ENCODE peak calls at places on chromosomes 13 and 19, in four cellular contexts. J is NCI-H1092 treated with DMSO at 0.1 percent for 48 hours, U is ACHN, D is NCI-H1105 treated with DMSO at 0.1 percent for 48 hours. N is an unnamed sample.

GRCh38 chr13:95153647-95154405 is 147.4 kb downstream of the ABCC4 start:
- DNase-seq in D (peak), U (no peak), J (no peak), N (no peak)

GRCh38 chr19:2477732-2478191 is 1.8 kb downstream of the GADD45B start:
- DNase-seq in J (no peak), U (peak), D (no peak), N (no peak)

GRCh38 chr13:30572859-30573275 is 44.9 kb upstream of the USPL1 start:
- DNase-seq in D (no peak), J (peak), U (peak), N (peak)

GRCh38 chr13:65787087-65787486 is 1443.0 kb downstream of the PCDH9 start:
- DNase-seq in D (no peak), U (no peak), J (no peak), N (peak)

GRCh38 chr19:30690935-30691505 is 318.8 kb downstream of the ZNF536 start:
- DNase-seq in J (no peak), D (no peak), U (no peak), N (no peak)

GRCh38 chr19:38705197-38706019 is 38.9 kb downstream of the CAPN12 start:
- DNase-seq in D (no peak), J (no peak), U (no peak), N (no peak)

GRCh38 chr19:16447015-16447384 is 24.8 kb downstream of the EPS15L1 start:
- DNase-seq in J (no peak), D (no peak), U (peak), N (peak)

GRCh38 chr19:6706633-6706958 is 13.9 kb downstream of the C3 start:
- DNase-seq in U (no peak), J (no peak), D (no peak), N (no peak)

GRCh38 chr19:11982526-11982925 is 17.7 kb downstream of the ZNF763 start:
- DNase-seq in U (no peak), D (no peak), J (no peak), N (no peak)

GRCh38 chr13:26498524-26499208 is 58.8 kb upstream of the WASF3 start:
- DNase-seq in J (no peak), D (no peak), U (no peak), N (no peak)

GRCh38 chr13:21025539-21025938 is 35.8 kb downstream of the LATS2 start:
- DNase-seq in U (no peak), D (no peak), J (no peak), N (no peak)

GRCh38 chr13:95784891-95785290 is 108.0 kb downstream of the DNAJC3 start:
- DNase-seq in U (no peak), D (no peak), J (no peak), N (no peak)

GRCh38 chr13:73140804-73141203 is 82.0 kb downstream of the KLF5 start:
- DNase-seq in J (peak), U (no peak), D (no peak), N (peak)

GRCh38 chr19:1264801-1265610 is 4.1 kb upstream of the CIRBP start:
- DNase-seq in J (no peak), D (no peak), U (peak), N (no peak)

GRCh38 chr13:26656919-26657318 is 99.4 kb downstream of the WASF3 start:
- DNase-seq in J (no peak), D (no peak), U (no peak), N (peak)

GRCh38 chr13:83024955-83025594 is 857.2 kb downstream of the SLITRK1 start:
- DNase-seq in U (no peak), D (no peak), J (no peak), N (no peak)

GRCh38 chr19:30564551-30565011 is 192.4 kb downstream of the ZNF536 start:
- DNase-seq in D (no peak), J (no peak), U (no peak), N (peak)

GRCh38 chr13:23859904-23860303 is 29.3 kb downstream of the MIPEP start:
- DNase-seq in J (no peak), D (no peak), U (no peak), N (no peak)

GRCh38 chr19:49065905-49066512 is 1.4 kb upstream of the NTF4 start:
- DNase-seq in D (no peak), U (no peak), J (no peak), N (no peak)

GRCh38 chr19:31312004-31312403 is 37.2 kb downstream of the TSHZ3 start:
- DNase-seq in U (no peak), D (no peak), J (no peak), N (no peak)

GRCh38 chr19:45376045-45376724 is 5.8 kb upstream of the ERCC2 start:
- DNase-seq in U (peak), J (no peak), D (no peak), N (peak)

GRCh38 chr13:49124693-49125304 is 95.3 kb upstream of the MLNR start:
- DNase-seq in J (no peak), U (no peak), D (no peak), N (peak)

GRCh38 chr19:32097620-32098019 is 247.8 kb upstream of the ZNF507 start:
- DNase-seq in U (no peak), J (no peak), D (no peak), N (no peak)

GRCh38 chr13:101624210-101624922 is 171.9 kb downstream of the ITGBL1 start:
- DNase-seq in D (no peak), J (peak), U (peak), N (no peak)